ENCODE peak calls at places on chromosomes 13 and 19, in seven cellular contexts. One of them, this sample, is unnamed.

GRCh38 chr13:45615501-45616101 is at the start of gene ERICH6B:
- DNase-seq in SK-N-SH: no peak
- DNase-seq in neural progenitor cell: peak
- DNase-seq in GM23338: peak
- DNase-seq in MM.1S: no peak
- DNase-seq in PC-3: no peak
- DNase-seq in HCT116: no peak
- DNase-seq in this sample: no peak

GRCh38 chr13:77095288-77095687 is 68.3 kb upstream of the FBXL3 start:
- DNase-seq in neural progenitor cell: no peak
- DNase-seq in SK-N-SH: no peak
- DNase-seq in GM23338: no peak
- DNase-seq in HCT116: no peak
- DNase-seq in PC-3: no peak
- DNase-seq in MM.1S: no peak
- DNase-seq in this sample: no peak

GRCh38 chr13:44352671-44353070 is 21.0 kb upstream of the SERP2 start:
- DNase-seq in neural progenitor cell: no peak
- DNase-seq in SK-N-SH: no peak
- DNase-seq in GM23338: no peak
- DNase-seq in MM.1S: no peak
- DNase-seq in PC-3: no peak
- DNase-seq in HCT116: no peak
- DNase-seq in this sample: no peak

GRCh38 chr13:40812724-40813445 is 23.5 kb downstream of the SLC25A15 start:
- DNase-seq in PC-3: peak
- DNase-seq in neural progenitor cell: no peak
- DNase-seq in SK-N-SH: no peak
- DNase-seq in HCT116: no peak
- DNase-seq in MM.1S: no peak
- DNase-seq in GM23338: no peak
- DNase-seq in this sample: no peak

GRCh38 chr13:23609414-23610186 is 39.4 kb downstream of the TNFRSF19 start:
- DNase-seq in PC-3: peak
- DNase-seq in HCT116: no peak
- DNase-seq in GM23338: no peak
- DNase-seq in SK-N-SH: no peak
- DNase-seq in neural progenitor cell: no peak
- DNase-seq in MM.1S: peak
- DNase-seq in this sample: no peak

GRCh38 chr19:50358483-50359431 is 6.7 kb downstream of the NAPSA start:
- DNase-seq in GM23338: no peak
- DNase-seq in HCT116: no peak
- DNase-seq in SK-N-SH: peak
- DNase-seq in PC-3: peak
- DNase-seq in neural progenitor cell: no peak
- DNase-seq in MM.1S: no peak
- DNase-seq in this sample: no peak

GRCh38 chr19:44644391-44645016 is 794 bp downstream of the PVR start:
- DNase-seq in GM23338: peak
- DNase-seq in SK-N-SH: peak
- DNase-seq in PC-3: peak
- DNase-seq in MM.1S: no peak
- DNase-seq in neural progenitor cell: peak
- DNase-seq in HCT116: no peak
- DNase-seq in this sample: no peak

GRCh38 chr13:110937511-110938303 is 22.8 kb upstream of the ANKRD10 start:
- DNase-seq in SK-N-SH: no peak
- DNase-seq in HCT116: no peak
- DNase-seq in PC-3: no peak
- DNase-seq in MM.1S: no peak
- DNase-seq in neural progenitor cell: no peak
- DNase-seq in GM23338: no peak
- DNase-seq in this sample: no peak

GRCh38 chr19:57803265-57803593 is 11.5 kb downstream of the ZNF552 start:
- DNase-seq in PC-3: no peak
- DNase-seq in GM23338: peak
- DNase-seq in neural progenitor cell: no peak
- DNase-seq in SK-N-SH: no peak
- DNase-seq in HCT116: no peak
- DNase-seq in MM.1S: no peak
- DNase-seq in this sample: no peak

DNA sequence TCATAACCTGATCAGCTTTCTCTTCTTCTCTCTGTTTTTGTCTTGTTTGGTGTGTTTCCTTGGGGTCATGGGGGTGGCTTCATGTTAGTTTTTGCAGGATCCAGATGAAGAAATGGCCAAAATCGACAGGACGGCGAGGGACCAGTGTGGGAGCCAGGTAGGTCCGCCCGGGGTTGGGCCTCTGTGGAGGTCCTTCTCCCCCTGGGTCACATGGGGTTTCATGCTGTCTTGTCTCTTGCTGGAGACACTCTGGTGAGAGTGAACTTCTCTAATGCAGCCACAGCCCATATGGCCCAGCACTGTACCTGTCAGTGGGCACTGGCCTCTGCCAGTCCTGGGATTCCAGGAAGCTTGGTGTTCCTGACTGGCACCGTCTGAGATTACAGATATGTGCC is 1.1 kb downstream of the CCNE1 start:
- DNase-seq in HCT116: no peak
- DNase-seq in GM23338: no peak
- DNase-seq in MM.1S: no peak
- DNase-seq in neural progenitor cell: no peak
- DNase-seq in SK-N-SH: no peak
- DNase-seq in PC-3: no peak
- DNase-seq in this sample: no peak
- H2AFZ ChIP-seq in HCT116: no peak
- H2AFZ ChIP-seq in GM23338: peak
- H2AFZ ChIP-seq in MM.1S: no peak
- H2AFZ ChIP-seq in neural progenitor cell: peak
- H2AFZ ChIP-seq in SK-N-SH: peak
- H2AFZ ChIP-seq in PC-3: peak
- H2AFZ ChIP-seq in this sample: peak

GRCh38 chr13:20525144-20525600 is 485 bp downstream of the CRYL1 start:
- DNase-seq in SK-N-SH: no peak
- DNase-seq in PC-3: peak
- DNase-seq in GM23338: peak
- DNase-seq in HCT116: no peak
- DNase-seq in neural progenitor cell: peak
- DNase-seq in MM.1S: peak
- DNase-seq in this sample: no peak

GRCh38 chr13:20525601-20526544 is at the start of gene CRYL1:
- DNase-seq in neural progenitor cell: peak
- DNase-seq in SK-N-SH: peak
- DNase-seq in PC-3: peak
- DNase-seq in GM23338: peak
- DNase-seq in MM.1S: peak
- DNase-seq in HCT116: no peak
- DNase-seq in this sample: no peak

GRCh38 chr13:20518652-20519051 is 7.0 kb downstream of the CRYL1 start:
- DNase-seq in HCT116: no peak
- DNase-seq in GM23338: no peak
- DNase-seq in neural progenitor cell: no peak
- DNase-seq in SK-N-SH: no peak
- DNase-seq in PC-3: no peak
- DNase-seq in MM.1S: no peak
- DNase-seq in this sample: no peak

GRCh38 chr13:20519887-20520286 is 5.8 kb downstream of the CRYL1 start:
- DNase-seq in GM23338: no peak
- DNase-seq in neural progenitor cell: no peak
- DNase-seq in SK-N-SH: no peak
- DNase-seq in MM.1S: no peak
- DNase-seq in PC-3: no peak
- DNase-seq in HCT116: no peak
- DNase-seq in this sample: no peak

GRCh38 chr13:20521388-20521787 is 4.3 kb downstream of the CRYL1 start:
- DNase-seq in neural progenitor cell: no peak
- DNase-seq in SK-N-SH: no peak
- DNase-seq in PC-3: no peak
- DNase-seq in GM23338: peak
- DNase-seq in MM.1S: no peak
- DNase-seq in HCT116: no peak
- DNase-seq in this sample: no peak
- H3K27ac ChIP-seq in neural progenitor cell: no peak
- H3K27ac ChIP-seq in SK-N-SH: no peak
- H3K27ac ChIP-seq in PC-3: no peak
- H3K27ac ChIP-seq in GM23338: no peak
- H3K27ac ChIP-seq in MM.1S: no peak
- H3K27ac ChIP-seq in HCT116: no peak
- H3K27ac ChIP-seq in this sample: no peak

GRCh38 chr13:29454931-29455481 is 140.5 kb downstream of the SLC7A1 start:
- DNase-seq in HCT116: peak
- DNase-seq in GM23338: peak
- DNase-seq in MM.1S: no peak
- DNase-seq in SK-N-SH: no peak
- DNase-seq in PC-3: peak
- DNase-seq in neural progenitor cell: peak
- DNase-seq in this sample: peak
- TF ChIP-seq EZH2phosphoT487 in HCT116: no peak
- TF ChIP-seq EZH2phosphoT487 in GM23338: no peak
- TF ChIP-seq EZH2phosphoT487 in MM.1S: no peak
- TF ChIP-seq EZH2phosphoT487 in SK-N-SH: no peak
- TF ChIP-seq EZH2phosphoT487 in PC-3: no peak
- TF ChIP-seq EZH2phosphoT487 in neural progenitor cell: no peak
- TF ChIP-seq EZH2phosphoT487 in this sample: no peak

GRCh38 chr19:18685597-18686164 is 2.2 kb downstream of the CRTC1 start:
- DNase-seq in SK-N-SH: no peak
- DNase-seq in MM.1S: no peak
- DNase-seq in neural progenitor cell: no peak
- DNase-seq in GM23338: no peak
- DNase-seq in HCT116: no peak
- DNase-seq in PC-3: no peak
- DNase-seq in this sample: no peak

GRCh38 chr19:18684642-18684993 is 1.1 kb downstream of the CRTC1 start:
- DNase-seq in HCT116: no peak
- DNase-seq in MM.1S: no peak
- DNase-seq in PC-3: no peak
- DNase-seq in GM23338: no peak
- DNase-seq in neural progenitor cell: no peak
- DNase-seq in SK-N-SH: no peak
- DNase-seq in this sample: no peak

GRCh38 chr19:18683109-18683954 is at the start of gene CRTC1:
- DNase-seq in PC-3: peak
- DNase-seq in neural progenitor cell: peak
- DNase-seq in HCT116: peak
- DNase-seq in MM.1S: peak
- DNase-seq in GM23338: peak
- DNase-seq in SK-N-SH: peak
- DNase-seq in this sample: peak

GRCh38 chr19:18682807-18683108 is 722 bp upstream of the CRTC1 start:
- DNase-seq in PC-3: no peak
- DNase-seq in MM.1S: no peak
- DNase-seq in SK-N-SH: no peak
- DNase-seq in GM23338: no peak
- DNase-seq in HCT116: no peak
- DNase-seq in neural progenitor cell: no peak
- DNase-seq in this sample: no peak

DNA sequence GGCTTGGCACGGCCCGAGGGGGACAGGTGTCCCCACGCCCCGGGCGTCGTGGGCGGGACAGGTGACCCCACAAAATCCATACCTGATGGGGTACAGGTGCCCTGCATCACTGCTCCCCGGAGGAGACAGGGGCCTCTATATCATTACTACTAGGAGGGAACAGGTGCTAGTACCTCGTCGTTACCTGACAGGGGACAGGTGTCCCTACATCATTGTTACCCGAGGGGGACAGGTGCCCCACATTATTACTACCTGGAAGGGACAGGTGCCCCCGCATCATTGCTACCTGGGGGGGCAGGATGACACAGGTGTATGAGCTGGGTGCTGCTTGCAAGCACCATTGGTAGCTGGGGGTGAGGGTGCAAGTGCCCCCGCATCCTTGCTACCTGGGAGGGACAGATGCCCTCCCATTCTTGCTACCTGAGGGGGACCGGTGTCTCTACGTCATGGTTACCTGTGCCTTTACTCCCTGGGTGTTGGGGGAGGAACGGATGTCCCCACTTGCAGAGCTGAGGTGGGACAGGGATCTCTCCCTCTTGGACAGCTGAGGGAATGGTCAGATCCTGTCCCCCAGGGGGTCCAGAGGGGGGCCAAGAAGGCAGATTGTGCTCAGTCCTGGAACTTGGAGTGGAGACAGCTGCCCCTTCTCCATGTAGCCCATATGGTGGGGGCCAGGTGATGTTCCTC is 618 bp downstream of the CRTC1 start:
- DNase-seq in HCT116: no peak
- DNase-seq in PC-3: no peak
- DNase-seq in MM.1S: peak
- DNase-seq in neural progenitor cell: no peak
- DNase-seq in SK-N-SH: no peak
- DNase-seq in GM23338: no peak
- DNase-seq in this sample: no peak
- H2AFZ ChIP-seq in HCT116: no peak
- H2AFZ ChIP-seq in PC-3: no peak
- H2AFZ ChIP-seq in MM.1S: peak
- H2AFZ ChIP-seq in neural progenitor cell: no peak
- H2AFZ ChIP-seq in SK-N-SH: no peak
- H2AFZ ChIP-seq in GM23338: no peak
- H2AFZ ChIP-seq in this sample: no peak

GRCh38 chr19:16460454-16460853 is 11.3 kb downstream of the EPS15L1 start:
- DNase-seq in HCT116: no peak
- DNase-seq in PC-3: no peak
- DNase-seq in MM.1S: no peak
- DNase-seq in SK-N-SH: no peak
- DNase-seq in neural progenitor cell: no peak
- DNase-seq in GM23338: no peak
- DNase-seq in this sample: no peak

GRCh38 chr19:16462757-16463250 is 9.0 kb downstream of the EPS15L1 start:
- DNase-seq in neural progenitor cell: no peak
- DNase-seq in PC-3: peak
- DNase-seq in HCT116: no peak
- DNase-seq in MM.1S: no peak
- DNase-seq in SK-N-SH: no peak
- DNase-seq in GM23338: no peak
- DNase-seq in this sample: no peak

GRCh38 chr19:16459680-16460079 is 12.1 kb downstream of the EPS15L1 start:
- DNase-seq in HCT116: no peak
- DNase-seq in PC-3: no peak
- DNase-seq in neural progenitor cell: no peak
- DNase-seq in GM23338: no peak
- DNase-seq in SK-N-SH: no peak
- DNase-seq in MM.1S: no peak
- DNase-seq in this sample: no peak

GRCh38 chr19:16463341-16463990 is 8.3 kb downstream of the EPS15L1 start:
- DNase-seq in MM.1S: no peak
- DNase-seq in GM23338: no peak
- DNase-seq in neural progenitor cell: no peak
- DNase-seq in SK-N-SH: no peak
- DNase-seq in HCT116: no peak
- DNase-seq in PC-3: no peak
- DNase-seq in this sample: no peak

DNA sequence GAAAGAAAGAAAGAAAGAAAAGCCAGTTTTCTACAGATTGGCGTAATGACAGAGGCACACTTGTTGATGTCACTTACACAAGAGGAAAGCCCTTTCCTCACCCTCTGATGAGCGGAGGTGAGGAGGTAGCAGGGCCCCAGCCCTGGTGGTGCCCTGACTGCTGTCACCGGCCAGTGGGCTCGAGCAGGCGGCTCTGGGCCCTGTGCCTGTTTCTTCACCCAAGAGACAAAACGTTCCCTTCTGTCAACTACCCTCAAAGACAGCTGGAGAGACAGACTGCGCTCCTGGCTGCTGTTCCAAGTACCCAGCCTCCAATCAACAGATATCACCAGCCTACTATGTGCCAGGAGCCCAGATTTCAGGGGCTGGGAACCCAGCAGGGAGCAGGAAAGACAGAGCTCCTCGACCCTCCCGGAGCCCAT is 10.1 kb downstream of the EPS15L1 start:
- DNase-seq in HCT116: no peak
- DNase-seq in neural progenitor cell: no peak
- DNase-seq in SK-N-SH: no peak
- DNase-seq in GM23338: no peak
- DNase-seq in PC-3: no peak
- DNase-seq in MM.1S: no peak
- DNase-seq in this sample: no peak
- H3K27ac ChIP-seq in HCT116: no peak
- H3K27ac ChIP-seq in neural progenitor cell: no peak
- H3K27ac ChIP-seq in SK-N-SH: no peak
- H3K27ac ChIP-seq in GM23338: peak
- H3K27ac ChIP-seq in PC-3: no peak
- H3K27ac ChIP-seq in MM.1S: no peak
- H3K27ac ChIP-seq in this sample: peak